ENCODE peak calls at places on chromosomes 2 and 18, in ten cellular contexts. U is PC-3, P is HCT116, K is astrocyte, H is upper lobe of right lung, O is lower lobe of right lung, T is esophagus squamous epithelium, S is A549, N is SK-N-SH, R is pancreas. C is an unnamed sample.

GRCh38 chr2:124693156-124693555 is 668.1 kb downstream of the CNTNAP5 start:
- DNase-seq in U (no peak), P (no peak), K (no peak), H (no peak), O (no peak), T (no peak), S (no peak), N (no peak), R (no peak), C (no peak)

GRCh38 chr18:5890606-5891360 is 4.5 kb downstream of the TMEM200C start:
- DNase-seq in U (peak; percentile 56), P (no peak), K (peak; percentile 8), H (peak; percentile 79), O (peak; percentile 62), T (no peak), S (peak; percentile 21), N (peak; percentile 90), R (peak; percentile 89), C (no peak)

GRCh38 chr2:170449034-170449433 is 266.1 kb upstream of the SP5 start:
- DNase-seq in U (peak; percentile 71), P (no peak), K (no peak), H (no peak), O (no peak), T (no peak), S (no peak), N (no peak), R (no peak), C (no peak)

GRCh38 chr2:15269043-15269442 is 292.1 kb downstream of the NBAS start:
- DNase-seq in U (no peak), P (no peak), K (no peak), H (no peak), O (no peak), T (no peak), S (no peak), N (no peak), R (no peak), C (no peak)

GRCh38 chr2:195674491-195675226 is 17.6 kb downstream of the SLC39A10 start:
- DNase-seq in U (no peak), P (no peak), K (peak; percentile 70), H (no peak), O (no peak), T (no peak), S (no peak), N (no peak), R (no peak), C (no peak)

GRCh38 chr2:171319164-171319810 is 114.5 kb downstream of the METTL8 start:
- DNase-seq in U (no peak), P (no peak), K (peak; percentile 70), H (no peak), O (no peak), T (no peak), S (no peak), N (no peak), R (no peak), C (no peak)

GRCh38 chr2:30694286-30695055 is 112.8 kb downstream of the CAPN13 start:
- DNase-seq in U (no peak), P (no peak), K (peak; percentile 16), H (no peak), O (no peak), T (no peak), S (no peak), N (no peak), R (no peak), C (no peak)

GRCh38 chr2:32647180-32647651 is 19.4 kb downstream of the TTC27 start:
- DNase-seq in U (no peak), P (no peak), K (peak; percentile 95), H (no peak), O (no peak), T (no peak), S (no peak), N (no peak), R (no peak), C (no peak)

GRCh38 chr2:166314022-166314759 is 61.6 kb downstream of the SCN9A start:
- DNase-seq in U (peak; percentile 90), P (no peak), K (peak; percentile 87), H (no peak), O (no peak), T (no peak), S (no peak), N (no peak), R (no peak), C (no peak)

GRCh38 chr18:5584751-5585417 is 41.1 kb upstream of the EPB41L3 start:
- DNase-seq in U (peak; percentile 13), P (no peak), K (peak; percentile 82), H (no peak), O (no peak), T (no peak), S (no peak), N (no peak), R (no peak), C (no peak)

GRCh38 chr18:26574958-26575864 is 26.9 kb upstream of the KCTD1 start:
- DNase-seq in U (peak; percentile 56), P (no peak), K (peak; percentile 71), H (peak; percentile 80), O (peak; percentile 61), T (no peak), S (peak; percentile 64), N (peak; percentile 50), R (peak; percentile 73), C (peak; percentile 52)

DNA sequence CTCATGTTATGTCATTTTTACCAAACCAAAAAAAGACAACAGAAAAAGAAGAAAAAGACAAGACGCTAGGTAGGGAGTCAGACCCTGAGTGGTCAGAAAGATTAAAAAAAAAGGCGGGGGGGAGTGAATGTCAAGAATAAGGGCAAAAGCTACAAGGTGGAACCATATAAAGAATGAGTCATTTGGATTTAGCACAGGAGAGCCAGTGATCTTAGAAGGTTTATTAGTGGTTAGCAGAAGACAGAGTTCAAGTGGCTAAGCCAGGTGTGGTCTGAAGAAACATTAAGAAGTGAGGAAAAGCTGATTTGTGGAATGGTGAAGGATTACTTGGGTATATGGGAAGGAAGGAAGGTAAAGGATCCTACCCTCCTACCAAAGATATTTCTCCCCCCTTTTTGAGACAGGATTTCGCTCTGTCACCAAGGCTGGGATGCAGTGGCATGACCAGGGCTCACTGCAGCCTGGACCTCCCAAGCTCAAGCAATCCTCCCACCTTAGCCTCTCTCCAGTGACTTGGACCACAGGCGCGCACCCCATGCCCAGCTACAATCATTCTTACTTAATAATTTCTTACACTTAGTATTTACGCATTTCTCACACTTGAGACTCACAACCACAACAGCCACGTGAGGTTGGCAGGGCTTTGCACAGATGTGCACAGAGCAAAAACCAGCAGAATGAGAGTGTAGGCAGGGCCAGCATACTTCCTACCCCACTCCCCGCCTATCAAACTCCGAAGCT is 2.6 kb downstream of the DSC2 start:
- DNase-seq in U (peak; percentile 64), P (no peak), K (no peak), H (no peak), O (no peak), T (no peak), S (no peak), N (no peak), R (no peak), C (no peak)
- H3K4me3 ChIP-seq in U (peak overlapping the region; percentile 72), P (peak overlapping the region; percentile 82), K (no peak overlapping the region), H (peak overlapping the region; percentile 57), O (no peak overlapping the region), T (peak overlapping the region; percentile 73), S (no peak overlapping the region), N (no peak overlapping the region), R (no peak overlapping the region), C (no peak overlapping the region)

DNA sequence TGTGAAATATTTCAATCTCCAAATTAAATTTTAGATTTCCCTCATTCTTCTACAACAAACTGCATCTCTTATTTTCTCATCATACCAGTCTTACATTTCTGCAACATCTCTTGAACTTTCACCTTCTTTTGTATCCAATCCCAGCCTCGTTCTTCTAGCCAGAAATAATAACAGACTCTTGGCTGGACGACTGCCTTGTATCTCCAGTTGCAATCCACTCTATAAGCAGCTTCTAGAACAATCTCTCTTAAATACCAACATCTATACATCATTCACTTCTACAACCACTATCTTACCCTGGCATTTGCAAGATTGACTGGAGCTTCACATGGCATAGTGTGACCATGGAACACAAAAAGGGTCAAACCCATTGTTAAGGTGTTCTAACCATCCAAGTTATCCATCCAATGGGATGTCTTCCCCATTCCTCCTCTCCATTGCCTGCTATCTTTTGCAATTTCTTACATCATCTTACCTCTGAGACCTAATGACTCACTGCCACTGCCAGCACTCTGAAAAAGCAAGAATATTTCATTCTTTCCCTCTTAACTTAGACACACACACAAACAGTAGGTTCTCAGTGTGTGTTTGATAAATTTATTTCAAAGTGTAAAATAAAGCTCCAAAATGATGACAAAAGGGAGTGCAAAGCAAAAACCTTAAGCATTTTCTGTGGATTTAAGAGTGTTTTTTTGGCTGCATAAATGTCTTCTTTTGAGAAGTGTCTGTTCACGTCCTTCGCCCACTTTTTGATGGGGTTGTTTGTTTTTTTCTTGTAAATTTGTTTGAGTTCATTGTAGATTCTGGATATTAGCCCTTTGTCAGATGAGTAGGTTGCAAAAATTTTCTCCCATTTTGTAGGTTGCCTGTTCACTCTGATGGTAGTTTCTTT is 145.6 kb downstream of the METTL4 start:
- DNase-seq in U (peak; percentile 9), P (no peak), K (no peak), H (no peak), O (no peak), T (no peak), S (no peak), N (no peak), R (no peak), C (no peak)
- H3K27ac ChIP-seq in U (no peak overlapping the region), P (no peak overlapping the region), K (no peak overlapping the region), H (no peak overlapping the region), O (no peak overlapping the region), T (no peak overlapping the region), S (no peak overlapping the region), N (no peak overlapping the region), R (no peak overlapping the region), C (no peak overlapping the region)

DNA sequence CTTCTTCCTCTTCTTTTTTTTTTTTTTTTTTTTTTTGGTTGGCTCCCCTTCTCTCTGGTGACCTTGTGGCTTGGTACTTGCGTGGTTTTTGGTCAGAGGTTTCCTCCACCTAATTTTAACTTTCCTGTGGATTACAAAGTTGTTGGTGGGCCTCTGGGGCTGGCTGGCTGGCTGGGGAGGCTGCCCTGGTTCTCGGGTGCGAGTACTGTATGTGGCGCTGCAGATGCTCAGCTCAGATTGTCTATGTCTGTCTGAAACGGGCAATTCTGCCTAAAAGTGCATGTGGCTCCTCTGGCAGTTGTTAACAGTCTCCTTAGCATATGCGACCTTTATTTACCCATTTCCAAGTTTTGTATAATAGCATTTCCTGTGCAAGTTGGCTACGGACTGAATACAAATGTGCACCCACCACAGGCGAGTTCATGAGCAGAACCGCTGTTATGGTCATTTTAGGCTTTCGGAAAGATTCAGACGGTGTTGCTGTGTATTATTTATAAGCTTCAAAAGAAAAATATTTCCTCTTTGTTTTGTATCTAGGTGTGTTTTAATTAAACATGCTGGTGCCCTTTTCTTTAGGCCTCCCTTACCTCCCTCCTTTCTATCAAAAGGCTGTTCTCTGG is 4.4 kb downstream of the TBR1 start:
- DNase-seq in U (no peak), P (no peak), K (no peak), H (no peak), O (no peak), T (no peak), S (no peak), N (no peak), R (no peak), C (no peak)
- H3K9me3 ChIP-seq in U (no peaks in the 10 kb centered on the region), P (no peaks in the 10 kb centered on the region), K (no peaks in the 10 kb centered on the region), H (no peaks in the 10 kb centered on the region), O (no peaks in the 10 kb centered on the region), T (no peaks in the 10 kb centered on the region), S (no peaks in the 10 kb centered on the region), N (no peaks in the 10 kb centered on the region), R (no peaks in the 10 kb centered on the region), C (no peaks in the 10 kb centered on the region)

DNA sequence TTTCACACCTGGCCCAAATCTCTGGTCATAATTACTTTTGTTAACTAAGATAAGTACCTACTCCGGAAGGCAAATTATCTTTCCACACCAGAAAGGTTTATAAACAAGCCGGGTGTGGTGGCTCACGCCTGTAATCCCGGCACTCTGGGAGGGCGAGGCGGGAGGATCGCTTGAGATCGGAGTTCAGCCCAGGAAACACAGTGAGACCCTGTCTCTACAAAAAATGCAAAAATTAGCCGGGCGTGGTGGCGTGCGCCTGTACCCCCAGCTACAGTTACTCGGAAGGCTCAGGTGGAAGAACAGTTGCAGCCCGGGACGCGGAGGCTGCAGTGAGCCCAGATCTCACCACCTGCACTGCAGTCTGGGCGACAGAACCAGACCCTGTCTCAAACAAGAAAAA is 2.1 kb downstream of the PUM2 start:
- DNase-seq in U (no peak), P (no peak), K (no peak), H (no peak), O (no peak), T (no peak), S (no peak), N (no peak), R (no peak), C (no peak)
- H3K4me3 ChIP-seq in U (peak overlapping the region; percentile 92), P (no peak overlapping the region), K (peak overlapping the region; percentile 92), H (peak overlapping the region; percentile 89), O (peak overlapping the region; percentile 93), T (peak overlapping the region; percentile 90), S (peak overlapping the region; percentile 84), N (peak overlapping the region; percentile 71), R (no peak overlapping the region), C (peak overlapping the region; percentile 75)

C was measured in RWPE2.